ENCODE peak calls at places on chromosomes 13 and 19, in eight cellular contexts. C is fibroblast of mammary gland, S is GM13977, T is iris pigment epithelial cell, B is germinal center, N is heart right ventricle, Z is caudate nucleus, V is T-helper 17 cell. A is an unnamed sample.

GRCh38 chr13:34748078-34748477 is 194.0 kb upstream of the NBEA start:
- DNase-seq in C (peak), S (no peak), T (no peak), B (no peak), N (no peak), Z (no peak), V (no peak), A (no peak)

GRCh38 chr13:69109891-69110525 is 997.6 kb upstream of the ATXN8OS start:
- DNase-seq in C (no peak), S (no peak), T (no peak), B (no peak), N (no peak), Z (no peak), V (no peak), A (no peak)

GRCh38 chr19:29806098-29806866 is 5.5 kb upstream of the CCNE1 start:
- DNase-seq in C (peak), S (no peak), T (peak), B (no peak), N (peak), Z (no peak), V (no peak), A (no peak)

GRCh38 chr19:14059093-14059480 is 2.8 kb downstream of the PALM3 start:
- DNase-seq in C (no peak), S (peak), T (no peak), B (peak), N (no peak), Z (no peak), V (peak), A (no peak)

GRCh38 chr13:76326343-76326742 is 559.9 kb downstream of the KCTD12 start:
- DNase-seq in C (no peak), S (no peak), T (no peak), B (no peak), N (no peak), Z (no peak), V (no peak), A (no peak)

GRCh38 chr19:43809762-43810696 is 7.8 kb upstream of the LYPD5 start:
- DNase-seq in C (peak), S (peak), T (peak), B (peak), N (no peak), Z (no peak), V (no peak), A (no peak)

GRCh38 chr19:34667349-34668076 is 9.4 kb downstream of the SCGB2B2 start:
- DNase-seq in C (peak), S (peak), T (peak), B (no peak), N (no peak), Z (no peak), V (no peak), A (no peak)

GRCh38 chr13:100439247-100439955 is 149.2 kb downstream of the GGACT start:
- DNase-seq in C (no peak), S (no peak), T (no peak), B (no peak), N (no peak), Z (no peak), V (no peak), A (no peak)

GRCh38 chr13:30421093-30422055 is 919 bp upstream of the UBE2L5 start:
- DNase-seq in C (peak), S (peak), T (peak), B (peak), N (peak), Z (no peak), V (peak), A (peak)

GRCh38 chr19:31154021-31154420 is 195.2 kb downstream of the TSHZ3 start:
- DNase-seq in C (peak), S (no peak), T (peak), B (no peak), N (no peak), Z (no peak), V (no peak), A (no peak)

GRCh38 chr19:11446652-11447301 is 11.3 kb downstream of the PRKCSH start:
- DNase-seq in C (peak), S (peak), T (no peak), B (peak), N (peak), Z (peak), V (peak), A (peak)

GRCh38 chr13:34349091-34349722 is 531.3 kb downstream of the RFC3 start:
- DNase-seq in C (peak), S (no peak), T (peak), B (no peak), N (peak), Z (no peak), V (no peak), A (peak)

GRCh38 chr19:12994701-12995595 is at the start of gene NFIX:
- DNase-seq in C (no peak), S (no peak), T (peak), B (peak), N (peak), Z (no peak), V (peak), A (peak)

GRCh38 chr13:112796190-112796915 is 106.5 kb downstream of the ATP11A start:
- DNase-seq in C (no peak), S (no peak), T (no peak), B (no peak), N (no peak), Z (no peak), V (no peak), A (no peak)

GRCh38 chr19:34645551-34645950 is 31.4 kb downstream of the SCGB2B2 start:
- DNase-seq in C (no peak), S (no peak), T (no peak), B (no peak), N (no peak), Z (no peak), V (no peak), A (no peak)

GRCh38 chr13:83907196-83907989 is 25.1 kb upstream of the SLITRK1 start:
- DNase-seq in C (no peak), S (no peak), T (no peak), B (no peak), N (no peak), Z (no peak), V (no peak), A (no peak)

GRCh38 chr19:13881231-13881691 is 4.3 kb downstream of the NANOS3 start:
- DNase-seq in C (no peak), S (no peak), T (no peak), B (no peak), N (no peak), Z (no peak), V (no peak), A (no peak)

GRCh38 chr19:662962-663681 is at the start of gene RNF126:
- DNase-seq in C (peak), S (peak), T (peak), B (peak), N (peak), Z (peak), V (peak), A (peak)

GRCh38 chr13:40442826-40443225 is 223.6 kb downstream of the FOXO1 start:
- DNase-seq in C (no peak), S (no peak), T (no peak), B (no peak), N (no peak), Z (no peak), V (no peak), A (no peak)

GRCh38 chr13:110454956-110455355 is 106.6 kb downstream of the RAB20 start:
- DNase-seq in C (no peak), S (no peak), T (no peak), B (no peak), N (peak), Z (no peak), V (no peak), A (no peak)

GRCh38 chr19:1302534-1303239 is 17.0 kb downstream of the EFNA2 start:
- DNase-seq in C (no peak), S (no peak), T (no peak), B (no peak), N (no peak), Z (peak), V (no peak), A (no peak)

GRCh38 chr13:29137995-29138394 is 317.9 kb downstream of the MTUS2 start:
- DNase-seq in C (no peak), S (no peak), T (no peak), B (no peak), N (no peak), Z (no peak), V (no peak), A (no peak)

GRCh38 chr19:57947419-57948134 is at the start of gene ZNF256:
- DNase-seq in C (peak), S (peak), T (peak), B (peak), N (peak), Z (peak), V (peak), A (peak)

GRCh38 chr19:50486823-50487515 is 10.3 kb upstream of the GARIN5A start:
- DNase-seq in C (peak), S (no peak), T (peak), B (no peak), N (no peak), Z (no peak), V (peak), A (peak)

GRCh38 chr13:31545616-31546015 is 193.7 kb upstream of the RXFP2 start:
- DNase-seq in C (peak), S (no peak), T (peak), B (no peak), N (no peak), Z (no peak), V (no peak), A (no peak)

GRCh38 chr19:14375055-14375581 is 6.1 kb upstream of the ADGRE5 start:
- DNase-seq in C (no peak), S (peak), T (no peak), B (peak), N (peak), Z (no peak), V (peak), A (peak)

GRCh38 chr19:11203194-11204075 is 6.1 kb upstream of the KANK2 start:
- DNase-seq in C (peak), S (peak), T (peak), B (peak), N (peak), Z (peak), V (peak), A (peak)

GRCh38 chr19:19406878-19407639 is 1.6 kb downstream of the GATAD2A start:
- DNase-seq in C (peak), S (peak), T (peak), B (no peak), N (no peak), Z (no peak), V (no peak), A (peak)

GRCh38 chr13:110110783-110111182 is 196.2 kb downstream of the COL4A1 start:
- DNase-seq in C (no peak), S (no peak), T (no peak), B (no peak), N (no peak), Z (no peak), V (no peak), A (no peak)

GRCh38 chr19:32453736-32454135 is 48.2 kb downstream of the DPY19L3 start:
- DNase-seq in C (peak), S (no peak), T (peak), B (no peak), N (no peak), Z (no peak), V (no peak), A (no peak)

GRCh38 chr19:16369306-16369663 is 44.7 kb downstream of the KLF2 start:
- DNase-seq in C (no peak), S (no peak), T (no peak), B (no peak), N (no peak), Z (no peak), V (no peak), A (no peak)

GRCh38 chr13:46071590-46072249 is 19.2 kb upstream of the ZC3H13 start:
- DNase-seq in C (no peak), S (peak), T (no peak), B (peak), N (no peak), Z (no peak), V (no peak), A (no peak)

GRCh38 chr13:60028021-60028420 is 135.7 kb downstream of the DIAPH3 start:
- DNase-seq in C (no peak), S (no peak), T (no peak), B (no peak), N (no peak), Z (no peak), V (no peak), A (no peak)

GRCh38 chr13:28753946-28754345 is 35.2 kb upstream of the SLC46A3 start:
- DNase-seq in C (no peak), S (no peak), T (no peak), B (no peak), N (no peak), Z (no peak), V (no peak), A (no peak)

GRCh38 chr13:39496487-39496998 is 106.5 kb downstream of the LHFPL6 start:
- DNase-seq in C (no peak), S (no peak), T (no peak), B (no peak), N (no peak), Z (no peak), V (no peak), A (no peak)

GRCh38 chr13:26658491-26658890 is 101.0 kb downstream of the WASF3 start:
- DNase-seq in C (no peak), S (no peak), T (no peak), B (no peak), N (no peak), Z (no peak), V (no peak), A (no peak)

GRCh38 chr13:100674363-100674847 is at the start of gene TMTC4:
- DNase-seq in C (no peak), S (no peak), T (no peak), B (no peak), N (no peak), Z (no peak), V (no peak), A (no peak)

GRCh38 chr19:10013834-10014618 is 743 bp downstream of the RDH8 start:
- DNase-seq in C (no peak), S (no peak), T (no peak), B (no peak), N (no peak), Z (no peak), V (no peak), A (no peak)

A was measured in left lung.